ENCODE peak calls at places on chromosomes 5 and 9, in six cellular contexts. J is neuronal stem cell, G is H1, I is IMR-90, B is mesenchymal stem cell, C is trophoblast cell. Y is an unnamed sample.

GRCh38 chr5:133260715-133261114 is 208.9 kb downstream of the HSPA4 start:
- DNase-seq in J (no peak), G (no peak), I (no peak), B (no peak), C (no peak), Y (no peak)

GRCh38 chr9:119938871-119939270 is 569.6 kb upstream of the BRINP1 start:
- DNase-seq in J (no peak), G (no peak), I (no peak), B (no peak), C (no peak), Y (no peak)

GRCh38 chr5:43609752-43610151 is 6.8 kb downstream of the NNT start:
- DNase-seq in J (no peak), G (no peak), I (no peak), B (no peak), C (peak), Y (no peak)

GRCh38 chr5:19608434-19608833 is 379.6 kb downstream of the CDH18 start:
- DNase-seq in J (no peak), G (no peak), I (no peak), B (peak), C (peak), Y (no peak)

GRCh38 chr5:39208471-39208870 is 10.9 kb downstream of the FYB1 start:
- DNase-seq in J (no peak), G (no peak), I (no peak), B (no peak), C (no peak), Y (no peak)

GRCh38 chr5:1453613-1454012 is 8.4 kb upstream of the SLC6A3 start:
- DNase-seq in J (no peak), G (no peak), I (no peak), B (no peak), C (no peak), Y (no peak)

GRCh38 chr9:113513111-113513510 is 49.6 kb downstream of the RGS3 start:
- DNase-seq in J (no peak), G (no peak), I (no peak), B (no peak), C (no peak), Y (no peak)

GRCh38 chr9:20292002-20292401 is 330.3 kb downstream of the MLLT3 start:
- DNase-seq in J (no peak), G (no peak), I (peak), B (peak), C (peak), Y (no peak)

GRCh38 chr9:89247431-89248370 is 63.3 kb upstream of the CKS2 start:
- DNase-seq in J (no peak), G (peak), I (peak), B (peak), C (peak), Y (peak)

GRCh38 chr5:44546283-44546682 is 157.1 kb upstream of the FGF10 start:
- DNase-seq in J (no peak), G (no peak), I (peak), B (peak), C (peak), Y (no peak)

GRCh38 chr9:100486479-100487176 is 13.7 kb downstream of the TMEFF1 start:
- DNase-seq in J (no peak), G (no peak), I (no peak), B (no peak), C (no peak), Y (no peak)

GRCh38 chr9:128707446-128707845 is 5.1 kb downstream of the PKN3 start:
- DNase-seq in J (no peak), G (no peak), I (no peak), B (no peak), C (no peak), Y (no peak)

GRCh38 chr9:109063765-109064164 is 50.5 kb upstream of the CTNNAL1 start:
- DNase-seq in J (no peak), G (no peak), I (peak), B (no peak), C (no peak), Y (no peak)

GRCh38 chr9:109469646-109470358 is 28.3 kb downstream of the PTPN3 start:
- DNase-seq in J (peak), G (peak), I (peak), B (peak), C (peak), Y (peak)

GRCh38 chr9:93415176-93415690 is 36.3 kb upstream of the FAM120A start:
- DNase-seq in J (no peak), G (no peak), I (no peak), B (no peak), C (no peak), Y (no peak)

GRCh38 chr5:65359981-65360380 is 121.7 kb downstream of the ADAMTS6 start:
- DNase-seq in J (no peak), G (no peak), I (peak), B (no peak), C (no peak), Y (no peak)

GRCh38 chr5:65359569-65359968 is 122.2 kb downstream of the ADAMTS6 start:
- DNase-seq in J (no peak), G (no peak), I (no peak), B (no peak), C (no peak), Y (no peak)

GRCh38 chr5:65366655-65367054 is 115.1 kb downstream of the ADAMTS6 start:
- DNase-seq in J (no peak), G (no peak), I (no peak), B (no peak), C (no peak), Y (no peak)

GRCh38 chr5:65364907-65365306 is 116.8 kb downstream of the ADAMTS6 start:
- DNase-seq in J (no peak), G (no peak), I (peak), B (peak), C (no peak), Y (no peak)
- H3K27ac ChIP-seq in J (no peak), G (no peak), I (no peak), B (no peak), C (no peak), Y (no peak)

GRCh38 chr5:94184870-94185269 is 433.5 kb downstream of the KIAA0825 start:
- DNase-seq in J (no peak), G (no peak), I (no peak), B (no peak), C (no peak), Y (no peak)
- H4K91ac ChIP-seq in J (no peak), G (no peak), I (no peak), B (no peak), C (no peak), Y (no peak)

GRCh38 chr5:148974638-148975330 is 88.1 kb downstream of the SH3TC2 start:
- DNase-seq in J (no peak), G (no peak), I (no peak), B (no peak), C (peak), Y (no peak)

GRCh38 chr5:148981353-148981752 is 81.5 kb downstream of the SH3TC2 start:
- DNase-seq in J (no peak), G (no peak), I (no peak), B (peak), C (no peak), Y (no peak)

GRCh38 chr5:148978370-148979103 is 84.3 kb downstream of the SH3TC2 start:
- DNase-seq in J (no peak), G (no peak), I (no peak), B (no peak), C (peak), Y (no peak)

GRCh38 chr5:148976569-148977321 is 86.1 kb downstream of the SH3TC2 start:
- DNase-seq in J (no peak), G (no peak), I (peak), B (peak), C (peak), Y (no peak)

DNA sequence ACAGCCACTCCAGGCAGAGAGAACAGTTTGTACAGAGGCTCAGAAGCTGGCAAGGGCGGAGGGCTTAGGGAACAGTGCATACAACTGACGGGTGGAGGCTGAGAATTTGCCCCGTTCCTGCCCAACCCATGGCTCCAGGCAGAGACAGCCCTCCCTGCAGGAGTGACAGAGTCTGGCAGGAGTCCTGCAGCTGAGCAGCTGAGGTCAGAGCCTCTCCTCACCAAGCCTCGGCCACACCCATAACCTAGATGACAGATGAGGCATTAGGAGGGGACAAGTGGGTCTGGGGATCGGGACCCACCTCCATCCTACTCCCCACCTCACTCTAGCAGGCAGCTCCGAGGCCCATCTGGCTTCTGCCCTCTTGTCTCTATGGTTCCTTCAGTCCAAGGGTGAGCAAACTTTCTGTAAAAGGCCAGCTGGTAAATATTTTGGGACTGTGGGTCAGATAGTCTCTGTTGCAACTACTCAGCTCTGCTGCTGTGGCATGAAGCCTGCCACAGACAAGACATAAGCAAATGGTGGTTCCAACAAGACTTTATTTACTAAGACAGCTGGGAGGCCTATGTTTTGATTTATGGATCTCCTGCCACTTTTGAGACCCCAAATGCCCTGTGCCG is 83.6 kb downstream of the SH3TC2 start:
- DNase-seq in J (no peak), G (no peak), I (no peak), B (no peak), C (peak), Y (no peak)
- H3K27ac ChIP-seq in J (no peak), G (no peak), I (no peak), B (no peak), C (no peak), Y (no peak)

DNA sequence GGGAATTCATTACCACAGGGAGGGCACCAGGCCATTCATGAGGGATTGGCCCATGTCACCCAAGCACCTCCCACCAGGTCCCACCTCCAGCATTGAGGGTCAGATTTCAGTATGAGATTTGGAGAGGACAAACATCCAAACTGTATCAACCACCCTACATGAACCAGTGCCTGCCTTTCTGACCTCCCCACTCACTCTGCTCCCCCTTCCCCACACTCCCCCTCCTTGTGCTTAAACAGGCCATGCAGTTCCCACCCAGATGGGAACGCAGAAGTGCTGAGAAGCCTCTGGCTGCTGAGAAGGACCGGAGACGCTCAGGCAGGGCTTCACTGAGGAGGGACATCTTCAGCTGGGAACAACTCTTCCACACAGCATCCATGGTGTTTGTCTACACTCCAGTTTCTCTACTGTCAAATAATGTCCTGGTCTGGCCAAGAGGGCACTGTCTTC is 30.0 kb upstream of the ADAMTS2 start:
- DNase-seq in J (no peak), G (no peak), I (no peak), B (no peak), C (no peak), Y (peak)
- H4K91ac ChIP-seq in J (no peak), G (no peak), I (no peak), B (no peak), C (no peak), Y (no peak)

DNA sequence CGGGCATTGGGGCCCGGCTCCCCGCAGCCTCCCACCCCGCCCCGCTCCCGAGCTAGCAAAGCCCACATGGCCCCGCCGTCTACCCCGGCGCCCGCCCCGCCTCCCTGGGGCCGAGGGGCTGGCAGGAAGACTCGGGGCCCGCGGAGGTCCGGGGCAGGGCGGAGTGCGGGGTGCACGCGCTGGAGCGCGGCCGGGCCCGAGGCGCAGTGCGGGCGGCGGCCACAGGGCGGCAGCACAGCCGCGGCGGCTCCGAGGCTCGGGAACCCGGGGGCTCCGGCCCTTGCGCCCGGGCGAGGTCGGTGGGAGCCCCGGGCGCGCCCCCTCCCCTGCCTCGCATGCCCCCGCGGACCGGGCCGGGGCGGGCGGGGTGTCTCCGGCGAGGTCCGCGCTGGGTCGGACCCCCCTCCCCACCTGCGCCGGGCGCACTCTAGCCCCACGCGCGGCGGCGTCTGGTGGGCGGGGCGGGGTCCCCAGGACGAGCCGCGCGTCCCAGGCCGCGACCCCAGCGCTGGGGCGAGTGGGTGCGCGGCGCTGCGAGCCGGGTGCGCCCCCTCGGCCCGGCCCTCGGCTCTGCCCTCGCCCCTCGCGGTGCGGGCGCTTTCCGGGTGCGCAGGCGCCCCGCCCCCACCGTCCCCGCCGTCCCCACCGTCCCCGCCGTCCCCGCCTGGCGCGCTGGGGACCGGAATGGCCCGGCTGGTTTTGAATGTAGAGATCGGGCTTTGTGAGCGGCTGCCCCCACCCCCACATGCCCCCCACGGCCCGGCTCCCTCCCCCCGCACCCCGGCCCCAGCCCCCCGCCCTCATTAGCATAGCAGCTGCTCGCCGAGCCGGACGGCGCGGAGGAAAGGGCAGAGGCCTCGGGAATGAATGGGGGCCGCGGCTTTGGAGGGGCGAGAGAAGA is 6.5 kb downstream of the NRARP start:
- DNase-seq in J (peak), G (no peak), I (no peak), B (no peak), C (peak), Y (peak)
- H3K27ac ChIP-seq in J (peak), G (no peak), I (no peak), B (no peak), C (no peak), Y (no peak)

DNA sequence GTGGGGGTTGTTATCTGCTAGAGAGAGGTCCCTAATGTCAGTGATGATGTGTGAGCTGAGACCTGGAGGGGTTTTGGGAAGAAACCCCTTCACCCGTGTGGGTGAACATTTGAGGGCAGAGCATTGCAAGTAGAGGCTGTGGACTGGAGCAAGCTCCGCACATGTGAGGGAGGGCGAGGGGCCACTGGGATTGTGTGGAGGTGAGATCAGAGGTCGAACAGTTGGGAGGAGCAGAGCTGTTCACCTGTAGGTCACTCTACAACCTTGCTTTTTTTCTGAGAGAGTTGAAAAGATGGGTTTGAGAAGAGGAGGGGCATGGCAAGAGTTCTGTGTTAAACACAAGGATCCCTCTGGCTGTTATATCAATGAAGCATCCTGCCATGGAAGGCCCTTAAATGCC is 480.4 kb upstream of the ZNF608 start:
- DNase-seq in J (no peak), G (no peak), I (no peak), B (no peak), C (no peak), Y (no peak)
- H4K91ac ChIP-seq in J (no peak), G (no peak), I (no peak), B (no peak), C (no peak), Y (no peak)

GRCh38 chr5:175690586-175690985 is 32.7 kb downstream of the HRH2 start:
- DNase-seq in J (no peak), G (no peak), I (no peak), B (no peak), C (no peak), Y (no peak)
- H3K27ac ChIP-seq in J (no peak), G (no peak), I (no peak), B (no peak), C (no peak), Y (no peak)

DNA sequence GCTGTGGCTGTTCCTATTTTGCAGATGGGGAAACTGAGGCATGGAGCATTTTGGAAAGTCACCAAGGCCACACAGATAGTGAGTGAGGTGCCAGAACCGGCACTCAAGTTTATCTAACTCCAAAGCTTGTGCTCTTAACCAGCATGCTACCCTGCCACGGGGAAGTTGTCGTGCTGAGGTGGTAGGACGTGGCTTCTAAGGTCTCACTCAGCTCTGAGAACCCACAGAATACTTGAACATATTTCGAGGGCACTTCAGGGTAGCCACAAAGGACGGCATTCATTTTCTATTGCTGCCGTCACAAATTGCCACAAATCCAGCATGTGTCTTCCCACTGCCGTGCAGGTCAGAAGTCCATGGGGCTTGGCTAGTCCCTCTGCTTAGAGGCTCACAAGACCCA is 116.7 kb downstream of the OLFM1 start:
- DNase-seq in J (no peak), G (no peak), I (no peak), B (no peak), C (no peak), Y (no peak)
- H4K91ac ChIP-seq in J (no peak), G (no peak), I (no peak), B (no peak), C (no peak), Y (no peak)